ENCODE peak calls at places on chromosomes 4 and X, in five cellular contexts. F is GM23248; Q is cardiac muscle cell; J is coronary artery; A is stimulated activated CD8-positive, alpha-beta memory T cell treated with anti-CD3 and anti-CD28 coated beads, Interleukin-2, amount 100 ng/mL, for 1 hour. I is an unnamed sample.

GRCh38 chrX:46686003-46686645 is 72.8 kb downstream of the SLC9A7 start:
- DNase-seq in F (peak), Q (peak), J (no peak), A (no peak), I (peak)

GRCh38 chrX:115968436-115969252 is 201.9 kb upstream of the AGTR2 start:
- DNase-seq in F (peak), Q (peak), J (no peak), A (no peak), I (peak)

GRCh38 chr4:8547108-8547911 is 32.9 kb upstream of the GPR78 start:
- DNase-seq in F (peak), Q (peak), J (no peak), A (no peak), I (peak)

GRCh38 chrX:55007633-55008032 is 7.5 kb downstream of the APEX2 start:
- DNase-seq in F (peak), Q (peak), J (no peak), A (no peak), I (no peak)

GRCh38 chrX:37454537-37455285 is 105.5 kb downstream of the PRRG1 start:
- DNase-seq in F (peak), Q (peak), J (no peak), A (no peak), I (no peak)

GRCh38 chr4:169315530-169316306 is 45.0 kb upstream of the SH3RF1 start:
- DNase-seq in F (peak), Q (peak), J (no peak), A (no peak), I (no peak)

GRCh38 chr4:140330311-140330900 is 43.0 kb upstream of the SCOC start:
- DNase-seq in F (peak), Q (peak), J (no peak), A (no peak), I (no peak)

GRCh38 chr4:54290980-54291379 is 61.9 kb downstream of the PDGFRA start:
- DNase-seq in F (no peak), Q (no peak), J (no peak), A (no peak), I (no peak)

GRCh38 chr4:168659971-168660465 is 163.2 kb downstream of the PALLD start:
- DNase-seq in F (no peak), Q (no peak), J (no peak), A (no peak), I (no peak)

GRCh38 chr4:125353131-125353530 is 38.4 kb downstream of the FAT4 start:
- DNase-seq in F (no peak), Q (no peak), J (no peak), A (no peak), I (no peak)

GRCh38 chrX:106612403-106612789 is 618 bp downstream of the RADX start:
- DNase-seq in F (peak), Q (no peak), J (no peak), A (no peak), I (no peak)

GRCh38 chr4:37684154-37684553 is 2.0 kb downstream of the RELL1 start:
- DNase-seq in F (no peak), Q (no peak), J (no peak), A (no peak), I (no peak)

GRCh38 chrX:136747003-136747986 is 33.4 kb downstream of the ARHGEF6 start:
- DNase-seq in F (no peak), Q (no peak), J (no peak), A (no peak), I (no peak)

GRCh38 chr4:29549308-29549707 is 1170.9 kb upstream of the PCDH7 start:
- DNase-seq in F (no peak), Q (no peak), J (no peak), A (no peak), I (no peak)

GRCh38 chrX:9312922-9313867 is 151.7 kb upstream of the TBL1X start:
- DNase-seq in F (no peak), Q (no peak), J (no peak), A (peak), I (peak)

GRCh38 chr4:94446386-94446785 is 5.4 kb upstream of the PDLIM5 start:
- DNase-seq in F (peak), Q (peak), J (no peak), A (no peak), I (no peak)

GRCh38 chr4:122712782-122713181 is 19.7 kb upstream of the BBS12 start:
- DNase-seq in F (peak), Q (no peak), J (no peak), A (no peak), I (no peak)

GRCh38 chr4:157012781-157013180 is 41.2 kb upstream of the PDGFC start:
- DNase-seq in F (peak), Q (peak), J (no peak), A (no peak), I (no peak)

GRCh38 chrX:29470029-29470428 is 745.3 kb upstream of the MAGEB2 start:
- DNase-seq in F (peak), Q (peak), J (no peak), A (no peak), I (no peak)